ENCODE peak calls at places on chromosomes 16 and 17, in five cellular contexts. G is thoracic aorta, H is GM23338, B is ascending aorta, Y is IMR-90. K is an unnamed sample. For H3K4me1, the result is how much of the 10 kb centered on the place peaks cover.

GRCh38 chr16:53817812-53818211 is 113.9 kb downstream of the FTO start:
- DNase-seq in Y (peak), G (no peak), B (no peak), H (no peak), K (no peak)

GRCh38 chr16:57637020-57637419 is 8.6 kb downstream of the ADGRG1 start:
- DNase-seq in H (no peak), Y (no peak), B (no peak), G (no peak), K (peak)

GRCh38 chr16:66359811-66360608 is 6.5 kb upstream of the CDH5 start:
- DNase-seq in B (no peak), G (no peak), H (no peak), Y (no peak), K (no peak)

GRCh38 chr17:73043686-73044581 is 48.6 kb downstream of the SLC39A11 start:
- DNase-seq in H (no peak), Y (peak), B (no peak), G (no peak), K (no peak)

GRCh38 chr17:44916059-44916780 is 920 bp upstream of the GFAP start:
- DNase-seq in Y (no peak), H (no peak), B (no peak), G (no peak), K (no peak)

GRCh38 chr16:49484454-49484853 is 110.8 kb downstream of the C16orf78 start:
- DNase-seq in Y (no peak), G (peak), H (peak), B (peak), K (peak)

GRCh38 chr17:1965556-1966273 is 59.4 kb downstream of the RTN4RL1 start:
- DNase-seq in G (no peak), B (no peak), Y (no peak), H (no peak), K (no peak)

GRCh38 chr16:21565816-21566669 is 33.3 kb upstream of the METTL9 start:
- DNase-seq in H (no peak), G (no peak), B (peak), Y (no peak), K (peak)

GRCh38 chr17:57810740-57811632 is 38.9 kb downstream of the MRPS23 start:
- DNase-seq in H (no peak), G (no peak), Y (peak), B (no peak), K (no peak)

GRCh38 chr16:3690991-3691720 is 26.2 kb downstream of the TRAP1 start:
- DNase-seq in B (no peak), G (no peak), H (peak), Y (no peak), K (no peak)

GRCh38 chr17:63998721-63999679 is 849 bp downstream of the PRR29 start:
- DNase-seq in B (peak), H (peak), G (no peak), Y (no peak), K (no peak)

GRCh38 chr17:74960739-74961342 is 11.7 kb downstream of the HID1 start:
- DNase-seq in G (no peak), H (peak), B (no peak), Y (peak), K (no peak)

GRCh38 chr16:46649571-46649970 is 28.4 kb upstream of the SHCBP1 start:
- DNase-seq in H (no peak), G (no peak), Y (peak), B (peak), K (peak)

GRCh38 chr17:76700290-76700626 is 10.5 kb downstream of the MXRA7 start:
- DNase-seq in G (no peak), Y (no peak), H (no peak), B (no peak), K (no peak)

GRCh38 chr16:29883987-29884386 is 15.4 kb downstream of the SEZ6L2 start:
- DNase-seq in H (no peak), B (no peak), G (no peak), Y (no peak), K (no peak)

GRCh38 chr16:19698480-19699465 is 19.3 kb downstream of the KNOP1 start:
- DNase-seq in G (no peak), B (no peak), Y (peak), H (no peak), K (no peak)

GRCh38 chr16:24921229-24921628 is 75.5 kb downstream of the SLC5A11 start:
- DNase-seq in B (no peak), Y (no peak), G (no peak), H (no peak), K (no peak)

GRCh38 chr16:69003500-69003899 is 102.0 kb upstream of the HAS3 start:
- DNase-seq in B (no peak), H (peak), G (no peak), Y (no peak), K (no peak)

GRCh38 chr16:85412911-85413520 is 200.1 kb upstream of the GSE1 start:
- DNase-seq in G (no peak), Y (no peak), H (no peak), B (no peak), K (no peak)

GRCh38 chr16:87465306-87465705 is 27.5 kb downstream of the ZCCHC14 start:
- DNase-seq in G (peak), H (no peak), B (peak), Y (peak), K (peak)

DNA sequence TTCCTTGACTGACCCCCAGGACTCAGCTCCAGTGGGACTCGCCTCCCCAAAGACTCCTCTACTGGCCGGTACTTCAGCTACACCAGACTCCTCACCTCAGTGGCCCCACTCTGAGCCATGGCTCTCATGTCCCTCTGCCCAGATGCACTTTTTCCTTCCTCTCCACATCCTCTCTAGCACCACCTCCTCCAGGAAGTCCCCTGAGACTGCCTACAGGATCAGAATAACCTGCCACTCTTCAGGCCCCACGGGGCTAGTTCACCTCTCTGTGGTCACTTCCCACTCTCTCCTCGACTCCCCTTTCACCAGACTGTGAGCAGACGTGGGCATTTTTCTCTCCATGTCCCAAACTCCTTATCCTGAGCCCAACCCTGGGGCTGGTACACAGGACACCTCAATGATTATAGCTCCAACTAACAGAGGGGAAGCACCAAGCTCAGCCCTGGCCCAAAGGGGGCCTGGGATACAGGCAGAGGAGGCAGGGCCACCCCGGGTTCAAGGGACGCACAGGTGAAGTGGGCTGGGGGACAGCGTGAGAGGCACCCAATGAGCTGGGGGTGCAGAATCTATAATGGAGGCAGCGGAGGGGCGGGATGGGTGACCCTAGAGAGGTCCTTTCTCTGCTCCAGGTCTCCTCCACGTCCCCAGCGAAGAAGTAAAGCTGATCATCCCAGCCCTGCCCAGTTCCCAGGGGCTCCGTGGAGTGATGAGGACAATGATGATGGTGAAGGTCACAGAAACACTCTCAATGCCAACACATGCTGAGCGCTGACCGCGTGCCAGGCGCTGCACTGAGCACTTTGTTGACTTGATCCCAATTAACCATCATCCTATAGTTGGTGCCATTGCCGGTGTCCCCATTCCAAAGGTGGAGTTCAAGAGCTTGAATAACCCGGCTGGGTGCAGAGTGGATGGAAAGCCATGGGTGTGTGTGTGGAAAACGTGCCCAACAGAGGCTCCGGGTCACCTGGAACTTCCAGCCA is 3.9 kb downstream of the TRPV3 start:
- DNase-seq in Y (no peak), G (no peak), B (no peak), H (no peak), K (no peak)
- TF ChIP-seq CTCF in Y (no peak), G (no peak), B (no peak), H (no peak), K (no peak)

DNA sequence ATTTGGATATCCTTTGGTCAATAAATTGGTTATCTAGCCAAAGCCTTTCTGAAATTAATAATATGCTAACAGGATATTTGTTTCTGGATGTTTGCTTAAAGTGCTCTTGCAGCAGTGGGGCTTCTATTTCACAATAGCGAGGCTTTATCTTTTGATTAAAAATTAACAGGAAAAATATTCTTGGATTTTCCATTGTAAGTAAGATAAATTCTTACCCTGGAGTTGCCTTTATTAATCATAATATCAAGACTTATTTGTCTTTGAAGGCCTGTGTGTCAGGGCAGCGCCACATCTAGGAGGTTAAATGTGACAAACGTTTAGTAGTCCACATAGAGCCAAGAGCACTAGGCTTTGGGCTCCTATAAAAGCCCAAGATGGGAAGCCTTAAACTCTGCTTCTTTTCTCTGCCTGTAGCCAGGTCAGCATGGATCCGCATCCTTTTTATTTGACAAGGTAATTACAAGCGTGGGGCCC is 5.3 kb downstream of the TMEM97 start:
- DNase-seq in Y (no peak), B (no peak), G (no peak), H (no peak), K (no peak)
- H3K4me1 ChIP-seq in Y (under half), B (under half), G (under half), H (under half), K (under half)

GRCh38 chr17:19656336-19656735 is 7.8 kb downstream of the ALDH3A2 start:
- DNase-seq in Y (no peak), B (no peak), G (no peak), H (no peak), K (no peak)
- H3K27ac ChIP-seq in Y (no peak), B (peak), G (no peak), H (no peak), K (no peak)

GRCh38 chr17:34519286-34519685 is 60.1 kb upstream of the TMEM132E start:
- DNase-seq in H (peak), B (no peak), Y (no peak), G (no peak), K (no peak)
- TF ChIP-seq CTCF in H (peak), B (no peak), Y (peak), G (no peak), K (no peak)

DNA sequence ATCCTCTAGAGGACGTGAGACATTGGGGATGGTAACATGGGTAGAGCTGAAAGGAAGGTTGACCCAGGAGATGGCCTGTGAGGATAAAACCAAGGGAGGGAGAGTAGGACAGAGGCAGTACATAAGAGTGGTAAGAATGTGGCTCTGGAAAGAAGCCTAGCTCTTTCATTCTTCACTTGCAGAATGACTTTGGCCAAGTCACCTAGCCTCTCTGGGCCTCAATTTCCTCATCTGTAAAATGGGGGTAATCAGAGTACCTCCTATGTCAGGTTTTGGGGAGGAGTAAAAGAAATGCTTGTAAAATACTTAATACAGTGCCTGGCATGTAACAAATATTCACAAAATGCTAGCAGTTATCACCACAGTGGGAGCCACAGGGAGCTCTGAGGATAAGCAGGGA is 6.9 kb downstream of the KDM6B start:
- DNase-seq in G (no peak), Y (no peak), H (no peak), B (no peak), K (no peak)
- H3K4me1 ChIP-seq in G (under half), Y (under half), H (under half), B (under half), K (half or more)

DNA sequence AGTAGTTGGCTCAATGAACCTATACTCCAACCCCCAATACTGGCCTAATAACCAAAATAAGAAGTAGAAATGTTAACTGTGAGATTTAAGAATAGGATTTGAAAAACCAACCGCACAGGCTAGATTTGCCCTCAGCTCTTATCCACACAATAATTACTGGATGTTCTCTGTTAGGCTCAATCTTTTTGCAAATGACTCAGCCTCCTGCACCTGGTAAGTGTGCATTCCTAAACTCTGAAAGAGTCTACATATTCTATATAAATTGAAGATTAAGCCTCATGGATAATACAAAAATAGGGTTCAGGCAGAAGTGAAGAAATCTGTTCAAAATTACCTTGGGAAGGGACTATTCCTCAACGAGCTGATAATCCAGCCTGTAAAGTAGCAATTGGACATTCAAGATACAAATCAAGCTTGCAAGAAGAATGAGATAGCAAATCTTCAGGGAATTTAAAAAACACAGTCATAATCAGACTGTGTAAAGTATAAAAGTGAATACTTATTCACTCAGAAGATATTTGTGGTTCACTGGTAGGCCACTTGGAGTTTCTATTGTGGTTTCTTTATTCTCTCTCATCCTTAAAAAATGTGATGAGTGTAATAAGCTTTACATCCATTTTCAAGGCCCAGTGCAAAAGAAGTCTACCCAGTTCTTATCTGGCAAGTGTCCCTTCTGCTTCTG is 931.9 kb upstream of the SOX9 start:
- DNase-seq in B (no peak), G (no peak), H (no peak), Y (peak), K (no peak)
- H3K27ac ChIP-seq in B (no peak), G (no peak), H (no peak), Y (no peak), K (no peak)

DNA sequence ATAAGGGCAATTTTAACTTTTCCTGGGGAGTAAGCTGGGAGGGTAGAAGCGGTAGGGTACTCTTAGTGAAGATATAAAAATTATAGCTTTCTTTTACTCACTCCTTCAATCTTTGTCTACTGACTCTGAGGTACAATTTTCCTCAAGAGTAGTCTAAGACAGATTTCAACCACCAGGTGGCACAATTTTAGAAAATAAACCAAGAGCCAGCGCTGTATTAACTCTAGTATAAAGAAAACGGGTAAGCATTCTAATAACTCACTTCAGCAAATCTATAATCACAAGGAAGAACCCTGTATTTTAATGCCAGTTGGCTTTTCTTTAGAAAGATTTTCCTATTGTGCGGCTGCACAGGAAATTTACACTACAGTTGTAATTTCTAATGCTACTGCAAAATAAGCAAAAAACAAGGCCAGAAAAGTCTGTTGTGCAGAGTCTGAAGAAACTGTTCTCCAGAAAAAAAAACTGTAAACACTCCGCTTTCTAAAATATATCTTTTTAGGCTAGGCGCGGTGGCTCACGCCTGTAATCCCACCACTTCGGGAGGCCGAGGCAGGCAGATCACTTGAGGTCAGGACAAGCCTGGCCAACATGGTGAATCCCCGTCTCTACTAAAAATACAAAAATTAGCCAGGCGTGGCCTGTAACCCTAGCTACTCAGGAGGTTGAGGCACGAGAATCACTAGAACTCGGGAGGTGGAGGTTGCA is 1.9 kb downstream of the CMC2 start:
- DNase-seq in B (no peak), H (peak), Y (peak), G (no peak), K (no peak)
- TF ChIP-seq CTCF in B (peak), H (peak), Y (peak), G (peak), K (peak)

GRCh38 chr16:64167851-64168770 is 953.8 kb downstream of the CDH11 start:
- DNase-seq in G (no peak), Y (no peak), B (no peak), H (no peak), K (no peak)
- H3K4me1 ChIP-seq in G (under half), Y (under half), B (under half), H (under half), K (under half)

DNA sequence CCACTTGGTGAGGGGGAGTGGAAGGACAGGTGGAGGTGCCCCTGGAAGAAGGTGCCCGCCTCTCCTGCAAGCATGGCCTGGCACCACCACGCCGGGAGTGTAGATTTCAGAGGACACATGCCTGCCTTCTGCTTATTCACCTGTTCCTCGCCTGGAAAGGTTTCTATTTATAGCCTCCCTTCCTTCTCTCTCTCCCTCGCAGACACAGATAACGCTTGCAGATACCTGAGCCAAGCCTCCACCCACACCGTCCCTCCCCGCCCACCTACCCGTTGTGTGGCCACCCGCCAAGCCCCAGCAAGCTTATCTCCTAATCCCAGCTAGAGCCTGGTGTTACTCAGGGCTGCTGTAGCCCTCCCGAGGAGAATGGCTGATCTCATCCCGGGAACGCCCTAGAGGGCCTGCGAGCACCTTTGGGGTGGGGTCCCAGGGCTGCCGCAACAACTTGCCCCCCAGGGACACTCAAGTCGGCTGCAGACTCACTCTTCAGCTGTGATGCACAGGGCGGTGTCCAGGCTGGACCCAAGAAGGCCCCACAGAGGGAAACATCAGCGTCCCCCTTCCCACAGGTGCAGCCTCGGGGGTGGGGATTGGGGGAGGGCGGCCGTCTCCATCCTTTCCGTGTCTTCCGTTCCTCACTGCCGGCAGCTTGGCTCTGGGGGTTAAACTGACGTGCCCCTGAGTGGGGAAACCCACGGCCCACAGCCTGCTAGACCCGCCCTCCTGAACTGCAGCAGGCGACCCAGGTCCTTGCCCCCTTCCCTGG is 1.9 kb upstream of the SNAI3 start:
- DNase-seq in H (no peak), Y (no peak), B (no peak), G (no peak), K (no peak)
- H3K27ac ChIP-seq in H (no peak), Y (no peak), B (no peak), G (no peak), K (no peak)